ENCODE peak calls at places on chromosomes 11 and 22, in eight cellular contexts. C, J, F, V, M, Z, P and U are unnamed samples.

GRCh38 chr11:10925149-10925926 is 67.5 kb upstream of the ZBED5 start:
- ATAC-seq in V (no peak), P (peak; percentile 9), C (peak; percentile 5), F (no peak), M (no peak), Z (no peak), J (peak; percentile 80), U (peak; percentile 95)

GRCh38 chr11:112997829-112998228 is 36.6 kb downstream of the NCAM1 start:
- ATAC-seq in Z (no peak), V (no peak), M (no peak), F (no peak), J (no peak), P (no peak), C (no peak), U (no peak)

GRCh38 chr11:1916132-1916985 is 3.1 kb upstream of the TNNT3 start:
- ATAC-seq in F (peak; percentile 37), J (no peak), M (no peak), C (no peak), V (peak; percentile 32), P (no peak), Z (peak; percentile 58), U (peak; percentile 6)

GRCh38 chr11:102396708-102397563 is 49.9 kb downstream of the BIRC2 start:
- ATAC-seq in Z (no peak), F (peak; percentile 32), C (no peak), P (no peak), M (no peak), J (no peak), V (no peak), U (no peak)

GRCh38 chr11:34811858-34812257 is 104.3 kb downstream of the APIP start:
- ATAC-seq in F (no peak), C (no peak), M (no peak), J (no peak), V (no peak), Z (no peak), P (peak; percentile 57), U (no peak)

GRCh38 chr11:88353835-88354496 is 16.4 kb upstream of the CTSC start:
- ATAC-seq in C (no peak), M (no peak), Z (no peak), F (no peak), P (no peak), J (no peak), V (peak; percentile 79), U (no peak)

GRCh38 chr11:58685973-58686720 is 45.6 kb downstream of the GLYAT start:
- ATAC-seq in F (peak; percentile 42), P (no peak), Z (no peak), M (no peak), J (no peak), V (peak; percentile 33), C (no peak), U (no peak)

GRCh38 chr22:25452116-25452700 is 112.3 kb upstream of the GRK3 start:
- ATAC-seq in P (no peak), J (no peak), C (no peak), F (no peak), M (no peak), Z (no peak), V (no peak), U (no peak)

GRCh38 chr11:65639623-65640482 is 2.0 kb downstream of the SIPA1 start:
- ATAC-seq in F (peak; percentile 56), J (peak; percentile 4), M (peak; percentile 1), P (peak; percentile 46), C (no peak), Z (peak; percentile 71), V (peak; percentile 76), U (peak; percentile 15)

GRCh38 chr11:119432484-119433368 is 9.8 kb upstream of the THY1 start:
- ATAC-seq in J (no peak), V (no peak), F (no peak), C (peak; percentile 74), P (peak; percentile 23), M (peak; percentile 48), Z (no peak), U (peak; percentile 46)

GRCh38 chr11:47257518-47258316 is at the start of gene NR1H3:
- ATAC-seq in Z (peak; percentile 31), P (peak; percentile 65), F (peak; percentile 39), J (peak; percentile 80), C (peak; percentile 80), M (peak; percentile 76), V (peak; percentile 29), U (peak; percentile 37)

GRCh38 chr11:10441652-10442503 is 13.2 kb upstream of the AMPD3 start:
- ATAC-seq in J (no peak), P (peak; percentile 54), Z (peak; percentile 84), V (peak; percentile 91), C (no peak), F (peak; percentile 88), M (no peak), U (peak; percentile 44)

GRCh38 chr11:21537980-21538379 is 654.9 kb upstream of the ANO5 start:
- ATAC-seq in Z (no peak), C (no peak), P (no peak), M (no peak), J (no peak), V (no peak), F (no peak), U (no peak)

GRCh38 chr22:39249081-39249704 is 4.4 kb upstream of the PDGFB start:
- ATAC-seq in J (no peak), V (no peak), Z (no peak), P (no peak), F (no peak), C (no peak), M (no peak), U (no peak)

GRCh38 chr22:39138357-39138997 is 14.0 kb downstream of the CBX7 start:
- ATAC-seq in C (no peak), P (no peak), M (no peak), J (no peak), V (no peak), F (peak; percentile 53), Z (no peak), U (no peak)

GRCh38 chr22:39946571-39947407 is 13.4 kb upstream of the TMA7B start:
- ATAC-seq in M (no peak), V (no peak), C (no peak), J (no peak), Z (peak; percentile 78), F (no peak), P (peak; percentile 69), U (no peak)

GRCh38 chr11:72711141-72711540 is 36.9 kb upstream of the PDE2A start:
- ATAC-seq in V (no peak), F (no peak), J (no peak), C (no peak), P (no peak), Z (no peak), M (no peak), U (no peak)

GRCh38 chr11:45141631-45142030 is 4.8 kb upstream of the PRDM11 start:
- ATAC-seq in J (no peak), P (no peak), V (no peak), C (no peak), M (no peak), Z (no peak), F (no peak), U (no peak)

GRCh38 chr11:36622431-36623136 is 24.5 kb upstream of the RAG2 start:
- ATAC-seq in C (peak; percentile 50), V (peak; percentile 47), P (peak; percentile 55), Z (no peak), M (peak; percentile 70), J (peak; percentile 68), F (no peak), U (no peak)

GRCh38 chr22:36081023-36081431 is 52.4 kb upstream of the RBFOX2 start:
- ATAC-seq in J (no peak), C (no peak), Z (no peak), P (peak; percentile 47), F (no peak), M (no peak), V (no peak), U (peak; percentile 59)

GRCh38 chr11:76215946-76216345 is 9.6 kb upstream of the WNT11 start:
- ATAC-seq in C (no peak), J (no peak), P (no peak), V (no peak), Z (no peak), F (no peak), M (no peak), U (no peak)

GRCh38 chr11:14764213-14764898 is 120.8 kb downstream of the PDE3B start:
- ATAC-seq in M (no peak), P (no peak), F (no peak), V (no peak), Z (peak; percentile 46), J (no peak), C (no peak), U (no peak)

GRCh38 chr11:121964591-121964990 is 151.4 kb downstream of the BLID start:
- ATAC-seq in Z (no peak), F (no peak), C (no peak), V (no peak), J (no peak), P (peak; percentile 11), M (no peak), U (no peak)

GRCh38 chr11:78216021-78216420 is 27.3 kb downstream of the USP35 start:
- ATAC-seq in P (no peak), Z (no peak), C (no peak), M (no peak), J (no peak), V (no peak), F (no peak), U (no peak)

GRCh38 chr11:122242731-122243130 is 126.7 kb upstream of the BLID start:
- ATAC-seq in P (no peak), J (no peak), Z (no peak), C (peak; percentile 29), F (no peak), M (peak; percentile 38), V (no peak), U (no peak)

GRCh38 chr11:126929186-126930085 is 71.1 kb downstream of the KIRREL3 start:
- ATAC-seq in J (no peak), F (no peak), V (no peak), M (peak; percentile 72), P (no peak), C (peak; percentile 76), Z (no peak), U (no peak)

GRCh38 chr11:94473177-94473799 is 20.4 kb downstream of the MRE11 start:
- ATAC-seq in M (no peak), C (no peak), J (no peak), V (peak; percentile 96), P (peak; percentile 25), Z (peak; percentile 34), F (no peak), U (no peak)

GRCh38 chr22:46769191-46769675 is 6.8 kb downstream of the TBC1D22A start:
- ATAC-seq in M (peak; percentile 51), F (no peak), Z (peak; percentile 43), C (no peak), V (no peak), P (peak; percentile 14), J (no peak), U (no peak)

GRCh38 chr22:29073618-29074275 is 912 bp downstream of the KREMEN1 start:
- ATAC-seq in P (peak; percentile 51), J (peak; percentile 47), F (peak; percentile 14), C (peak; percentile 51), V (no peak), M (peak; percentile 56), Z (no peak), U (peak; percentile 45)

GRCh38 chr11:9740202-9740881 is 76.5 kb downstream of the SWAP70 start:
- ATAC-seq in V (no peak), J (peak; percentile 70), C (peak; percentile 68), Z (no peak), F (no peak), M (no peak), P (peak; percentile 93), U (peak; percentile 81)

GRCh38 chr11:93945596-93945995 is 75.6 kb upstream of the HEPHL1 start:
- ATAC-seq in Z (no peak), F (no peak), P (no peak), C (no peak), J (no peak), M (no peak), V (no peak), U (no peak)

GRCh38 chr11:33068611-33069340 is 29.4 kb downstream of the TCP11L1 start:
- ATAC-seq in P (no peak), J (no peak), C (no peak), Z (no peak), V (no peak), F (no peak), M (no peak), U (no peak)

GRCh38 chr11:117092951-117093590 is 5.2 kb downstream of the SIK3 start:
- ATAC-seq in P (no peak), V (no peak), J (no peak), Z (peak; percentile 11), C (no peak), F (no peak), M (no peak), U (no peak)

GRCh38 chr22:38069372-38070249 is 12.4 kb downstream of the PICK1 start:
- ATAC-seq in Z (no peak), J (peak; percentile 28), P (peak; percentile 9), F (no peak), C (peak; percentile 40), V (no peak), M (peak; percentile 90), U (no peak)